ENCODE peak calls at places on chromosome 11, in ten cellular contexts. T is endothelial cell, P is choroid plexus epithelial cell, R is heart right ventricle, G is fibroblast of mammary gland, Q is lung, F is spleen, E is WTC11, L is fibroblast of lung, H is retinal pigment epithelial cell. S is an unnamed sample.

GRCh38 chr11:3865388-3866193 is 10.1 kb downstream of the STIM1 start:
- DNase-seq in T (no peak), P (peak; percentile 72), R (peak; percentile 16), G (peak; percentile 55), Q (no peak), F (no peak), E (no peak), L (peak; percentile 66), H (no peak), S (no peak)

GRCh38 chr11:75773595-75774353 is 5.2 kb downstream of the DGAT2 start:
- DNase-seq in T (no peak), P (no peak), R (no peak), G (no peak), Q (no peak), F (peak; percentile 81), E (no peak), L (no peak), H (no peak), S (no peak)

GRCh38 chr11:76793391-76793811 is 10.2 kb downstream of the TSKU start:
- DNase-seq in T (no peak), P (no peak), R (no peak), G (no peak), Q (no peak), F (peak; percentile 23), E (no peak), L (no peak), H (no peak), S (no peak)

GRCh38 chr11:456533-456932 is 6.5 kb downstream of the PTDSS2 start:
- DNase-seq in T (no peak), P (peak; percentile 11), R (no peak), G (no peak), Q (no peak), F (peak; percentile 61), E (no peak), L (no peak), H (no peak), S (no peak)

GRCh38 chr11:15770798-15771414 is 585.4 kb downstream of the SOX6 start:
- DNase-seq in T (peak; percentile 60), P (peak; percentile 58), R (peak; percentile 52), G (peak; percentile 36), Q (no peak), F (no peak), E (peak; percentile 77), L (peak; percentile 59), H (no peak), S (no peak)

GRCh38 chr11:126308271-126308671 is 4.4 kb downstream of the DCPS start:
- DNase-seq in T (no peak), P (no peak), R (no peak), G (no peak), Q (no peak), F (no peak), E (no peak), L (no peak), H (no peak), S (no peak)

GRCh38 chr11:59767212-59767611 is 12.0 kb downstream of the STX3 start:
- DNase-seq in T (no peak), P (peak; percentile 11), R (no peak), G (no peak), Q (no peak), F (no peak), E (no peak), L (no peak), H (no peak), S (no peak)

GRCh38 chr11:59429924-59430516 is 3.8 kb upstream of the OR5A2 start:
- DNase-seq in T (peak; percentile 64), P (peak; percentile 69), R (peak; percentile 15), G (peak; percentile 58), Q (peak; percentile 31), F (no peak), E (peak; percentile 18), L (peak; percentile 53), H (no peak), S (peak; percentile 13)

GRCh38 chr11:35764414-35764813 is 101.8 kb downstream of the TRIM44 start:
- DNase-seq in T (no peak), P (no peak), R (no peak), G (no peak), Q (no peak), F (no peak), E (no peak), L (no peak), H (no peak), S (no peak)

GRCh38 chr11:8732748-8733241 is 50.2 kb downstream of the RPL27A start:
- DNase-seq in T (no peak), P (peak; percentile 60), R (peak; percentile 73), G (peak; percentile 85), Q (no peak), F (peak; percentile 87), E (no peak), L (peak; percentile 87), H (peak; percentile 39), S (no peak)

GRCh38 chr11:24890426-24890825 is 393.6 kb downstream of the LUZP2 start:
- DNase-seq in T (no peak), P (no peak), R (no peak), G (no peak), Q (no peak), F (no peak), E (no peak), L (no peak), H (no peak), S (no peak)

GRCh38 chr11:12631651-12632050 is 42.6 kb upstream of the TEAD1 start:
- DNase-seq in T (no peak), P (no peak), R (no peak), G (peak; percentile 7), Q (no peak), F (no peak), E (no peak), L (no peak), H (peak; percentile 52), S (peak; percentile 4)

GRCh38 chr11:13972958-13973357 is 10.4 kb downstream of the SPON1 start:
- DNase-seq in T (no peak), P (no peak), R (no peak), G (no peak), Q (no peak), F (no peak), E (no peak), L (no peak), H (no peak), S (no peak)

GRCh38 chr11:15119352-15119751 is 4.6 kb downstream of the INSC start:
- DNase-seq in T (no peak), P (no peak), R (no peak), G (peak; percentile 23), Q (no peak), F (no peak), E (no peak), L (no peak), H (no peak), S (no peak)

GRCh38 chr11:73564903-73565302 is 33.0 kb downstream of the FAM168A start:
- DNase-seq in T (no peak), P (no peak), R (no peak), G (no peak), Q (no peak), F (no peak), E (no peak), L (no peak), H (no peak), S (no peak)

DNA sequence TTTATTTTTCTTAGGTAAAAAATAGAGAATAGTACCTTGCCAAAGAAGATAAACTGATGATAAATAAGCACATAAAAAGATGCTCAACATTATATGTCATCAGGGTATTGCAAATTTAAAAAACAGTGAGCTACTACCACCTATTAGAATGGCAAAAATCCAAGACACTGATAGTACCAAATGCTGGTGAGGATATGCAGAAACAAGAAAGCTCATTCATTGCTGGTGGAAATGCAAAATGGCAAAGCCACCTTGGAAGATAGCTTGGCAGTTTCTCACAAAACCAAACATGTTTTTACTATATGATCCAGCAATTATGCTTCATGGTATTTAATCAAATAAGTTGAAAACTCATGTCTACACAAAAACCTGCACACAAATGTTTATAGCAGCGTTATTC is 46.4 kb upstream of the EED start:
- DNase-seq in T (no peak), P (no peak), R (no peak), G (no peak), Q (no peak), F (no peak), E (no peak), L (no peak), H (no peak), S (no peak)
- TF ChIP-seq CTCF in T (no peak), P (no peak), R (no peak), G (no peak), Q (no peak), F (no peak), E (no peak), L (no peak), H (no peak), S (no peak)

DNA sequence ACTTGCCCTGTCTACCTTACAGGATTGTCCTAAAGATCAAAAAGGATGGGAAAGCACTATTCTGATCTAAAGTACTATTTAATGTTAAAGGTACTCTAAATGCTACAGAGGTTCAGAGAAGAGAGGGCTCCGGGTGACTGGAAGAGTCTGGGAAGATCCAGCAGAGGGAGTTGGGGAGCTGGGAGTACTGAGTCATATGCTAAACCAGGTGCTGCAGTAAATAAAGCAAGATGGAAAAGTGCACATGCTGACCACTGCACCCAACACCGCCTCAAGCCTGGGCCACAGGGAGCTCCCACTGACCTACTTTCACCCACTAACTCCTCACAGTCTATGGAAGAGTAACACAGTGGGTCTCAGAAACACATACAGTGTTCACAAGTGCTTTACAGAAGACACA is 49.3 kb downstream of the WT1 start:
- DNase-seq in T (peak; percentile 31), P (peak; percentile 75), R (peak; percentile 31), G (peak; percentile 49), Q (no peak), F (no peak), E (peak; percentile 46), L (peak; percentile 46), H (no peak), S (no peak)
- TF ChIP-seq CTCF in T (no peak), P (peak; percentile 80), R (peak; percentile 60), G (peak; percentile 64), Q (no peak), F (no peak), E (peak; percentile 15), L (peak; percentile 74), H (peak; percentile 62), S (peak; percentile 67)

DNA sequence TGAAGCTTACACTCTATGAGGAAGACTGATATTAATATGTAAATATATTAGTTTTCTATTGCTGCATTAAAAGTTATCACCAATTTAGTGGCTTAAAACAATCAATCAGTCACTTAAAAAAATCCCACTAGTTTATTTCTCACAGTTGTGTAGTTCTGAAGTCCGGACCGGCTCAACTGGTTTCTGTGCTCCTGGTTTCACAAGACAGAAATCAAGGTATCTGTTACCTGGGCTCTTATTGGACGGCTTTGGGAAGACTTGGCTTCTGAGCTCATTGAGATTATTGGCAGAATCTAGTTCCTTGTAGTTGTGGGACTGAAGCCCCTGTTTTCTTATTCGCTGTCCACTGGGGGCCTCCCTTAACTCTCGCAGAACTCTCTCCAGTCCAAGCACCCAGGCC is 343.0 kb downstream of the RAB38 start:
- DNase-seq in T (no peak), P (no peak), R (no peak), G (no peak), Q (no peak), F (no peak), E (no peak), L (no peak), H (no peak), S (no peak)
- TF ChIP-seq CTCF in T (no peak), P (no peak), R (no peak), G (no peak), Q (no peak), F (no peak), E (no peak), L (no peak), H (no peak), S (no peak)

DNA sequence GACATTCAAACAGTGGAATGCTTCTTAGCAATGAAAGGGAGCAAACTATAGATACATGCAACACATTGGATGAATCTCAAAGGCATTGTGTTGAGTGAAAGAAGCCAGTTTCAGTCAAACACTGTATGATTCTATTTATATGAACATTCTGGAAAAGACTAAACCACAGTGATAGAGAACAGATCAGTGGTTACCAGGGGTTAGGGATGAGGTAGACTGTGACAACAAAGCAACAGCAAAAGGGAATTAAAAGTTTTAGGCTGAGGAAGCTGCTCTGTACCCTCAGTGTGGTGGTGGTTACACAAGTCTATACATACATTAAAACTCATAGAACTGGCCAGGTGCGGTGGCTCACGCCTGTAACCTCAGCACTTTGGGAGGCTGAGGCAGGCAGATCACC is 23.0 kb downstream of the FDX1 start:
- DNase-seq in T (no peak), P (no peak), R (no peak), G (no peak), Q (no peak), F (no peak), E (no peak), L (no peak), H (no peak), S (no peak)
- TF ChIP-seq CTCF in T (no peak), P (no peak), R (no peak), G (no peak), Q (no peak), F (no peak), E (no peak), L (no peak), H (no peak), S (no peak)

S was measured in epithelial cell of proximal tubule.